ENCODE peak calls at places on chromosomes 4 and X, in four cellular contexts. One of them, this sample, is unnamed.
A peak's percentile ranks its signal among the peaks of the same experiment; 100 is the strongest.

GRCh38 chr4:151192556-151193235 is 84.3 kb upstream of the PRSS48 start:
- DNase-seq in K562: no peak
- DNase-seq in HepG2: no peak
- DNase-seq in GM12878: no peak
- DNase-seq in this sample: no peak

GRCh38 chrX:24424948-24425347 is 40.1 kb upstream of the PDK3 start:
- DNase-seq in K562: no peak
- DNase-seq in GM12878: no peak
- DNase-seq in HepG2: no peak
- DNase-seq in this sample: no peak

GRCh38 chrX:13028871-13029336 is 15.5 kb downstream of the FAM9C start:
- DNase-seq in GM12878: no peak
- DNase-seq in HepG2: peak; percentile 51
- DNase-seq in K562: no peak
- DNase-seq in this sample: no peak

GRCh38 chr4:27176881-27177280 is 316.2 kb downstream of the STIM2 start:
- DNase-seq in K562: no peak
- DNase-seq in HepG2: no peak
- DNase-seq in GM12878: no peak
- DNase-seq in this sample: no peak

GRCh38 chrX:106898462-106898861 is 4.7 kb downstream of the RIPPLY1 start:
- DNase-seq in GM12878: peak; percentile 16
- DNase-seq in HepG2: peak; percentile 80
- DNase-seq in K562: peak; percentile 12
- DNase-seq in this sample: no peak

GRCh38 chrX:69430730-69431129 is 73.4 kb upstream of the NALF2 start:
- DNase-seq in HepG2: no peak
- DNase-seq in K562: no peak
- DNase-seq in GM12878: no peak
- DNase-seq in this sample: no peak

GRCh38 chr4:81724925-81725329 is 253.2 kb upstream of the RASGEF1B start:
- DNase-seq in HepG2: peak; percentile 7
- DNase-seq in K562: peak; percentile 48
- DNase-seq in GM12878: peak; percentile 3
- DNase-seq in this sample: no peak

GRCh38 chr4:140150636-140150885 is 3.4 kb downstream of the MAML3 start:
- DNase-seq in GM12878: no peak
- DNase-seq in K562: no peak
- DNase-seq in HepG2: no peak
- DNase-seq in this sample: no peak

GRCh38 chrX:9431281-9431680 is 33.6 kb upstream of the TBL1X start:
- DNase-seq in HepG2: no peak
- DNase-seq in GM12878: no peak
- DNase-seq in K562: no peak
- DNase-seq in this sample: no peak

GRCh38 chr4:105786748-105787147 is 78.2 kb downstream of the GSTCD start:
- DNase-seq in K562: no peak
- DNase-seq in HepG2: no peak
- DNase-seq in GM12878: no peak
- DNase-seq in this sample: no peak

GRCh38 chr4:86089924-86090323 is 269.9 kb downstream of the MAPK10 start:
- DNase-seq in GM12878: no peak
- DNase-seq in K562: no peak
- DNase-seq in HepG2: no peak
- DNase-seq in this sample: no peak

GRCh38 chr4:109207060-109207459 is 95.4 kb downstream of the COL25A1 start:
- DNase-seq in GM12878: no peak
- DNase-seq in HepG2: no peak
- DNase-seq in K562: peak; percentile 13
- DNase-seq in this sample: no peak

GRCh38 chrX:103554687-103555417 is 30.5 kb upstream of the TCEAL4 start:
- DNase-seq in GM12878: no peak
- DNase-seq in K562: peak; percentile 54
- DNase-seq in HepG2: no peak
- DNase-seq in this sample: peak; percentile 78

GRCh38 chr4:3671571-3672464 is 94.4 kb upstream of the ADRA2C start:
- DNase-seq in GM12878: no peak
- DNase-seq in K562: no peak
- DNase-seq in HepG2: peak; percentile 69
- DNase-seq in this sample: no peak

GRCh38 chrX:13005671-13006473 is 31.0 kb downstream of the TMSB4X start:
- DNase-seq in GM12878: peak; percentile 89
- DNase-seq in K562: no peak
- DNase-seq in HepG2: no peak
- DNase-seq in this sample: no peak

GRCh38 chr4:140653718-140654515 is 85.2 kb upstream of the UCP1 start:
- DNase-seq in K562: no peak
- DNase-seq in HepG2: no peak
- DNase-seq in GM12878: no peak
- DNase-seq in this sample: no peak

GRCh38 chr4:5218376-5219069 is 167.2 kb downstream of the STK32B start:
- DNase-seq in HepG2: no peak
- DNase-seq in K562: no peak
- DNase-seq in GM12878: no peak
- DNase-seq in this sample: peak; percentile 26

GRCh38 chr4:56979674-56980073 is 978 bp downstream of the POLR2B start:
- DNase-seq in HepG2: peak; percentile 31
- DNase-seq in K562: no peak
- DNase-seq in GM12878: no peak
- DNase-seq in this sample: no peak

GRCh38 chr4:38868055-38868965 is 704 bp downstream of the FAM114A1 start:
- DNase-seq in K562: no peak
- DNase-seq in GM12878: no peak
- DNase-seq in HepG2: no peak
- DNase-seq in this sample: peak; percentile 26

GRCh38 chr4:41256740-41257256 is at the start of gene UCHL1:
- DNase-seq in GM12878: no peak
- DNase-seq in HepG2: no peak
- DNase-seq in K562: no peak
- DNase-seq in this sample: peak; percentile 96

GRCh38 chr4:2572076-2572475 is 35.6 kb downstream of the FAM193A start:
- DNase-seq in HepG2: no peak
- DNase-seq in GM12878: no peak
- DNase-seq in K562: no peak
- DNase-seq in this sample: no peak

GRCh38 chr4:71074452-71075299 is 81.2 kb downstream of the DCK start:
- DNase-seq in K562: no peak
- DNase-seq in GM12878: no peak
- DNase-seq in HepG2: no peak
- DNase-seq in this sample: no peak

GRCh38 chr4:6773106-6773505 is 9.4 kb upstream of the KIAA0232 start:
- DNase-seq in K562: no peak
- DNase-seq in GM12878: no peak
- DNase-seq in HepG2: no peak
- DNase-seq in this sample: no peak

GRCh38 chr4:103994059-103994458 is 274.3 kb upstream of the TACR3 start:
- DNase-seq in HepG2: peak; percentile 10
- DNase-seq in K562: no peak
- DNase-seq in GM12878: no peak
- DNase-seq in this sample: no peak

GRCh38 chrX:97490656-97491055 is 606.9 kb downstream of the RPA4 start:
- DNase-seq in GM12878: no peak
- DNase-seq in K562: no peak
- DNase-seq in HepG2: no peak
- DNase-seq in this sample: no peak

GRCh38 chr4:81836716-81837115 is 365.0 kb upstream of the RASGEF1B start:
- DNase-seq in HepG2: no peak
- DNase-seq in GM12878: no peak
- DNase-seq in K562: peak; percentile 21
- DNase-seq in this sample: no peak

GRCh38 chr4:124806403-124806802 is 93.9 kb upstream of the ANKRD50 start:
- DNase-seq in GM12878: no peak
- DNase-seq in K562: no peak
- DNase-seq in HepG2: no peak
- DNase-seq in this sample: no peak

GRCh38 chrX:9019151-9019550 is 14.8 kb downstream of the FAM9B start:
- DNase-seq in K562: no peak
- DNase-seq in HepG2: no peak
- DNase-seq in GM12878: no peak
- DNase-seq in this sample: no peak

GRCh38 chr4:176302283-176303275 is 17.2 kb upstream of the SPCS3 start:
- DNase-seq in HepG2: no peak
- DNase-seq in GM12878: no peak
- DNase-seq in K562: no peak
- DNase-seq in this sample: no peak

GRCh38 chrX:16671005-16671404 is 21.0 kb downstream of the S100G start:
- DNase-seq in K562: peak; percentile 42
- DNase-seq in HepG2: peak; percentile 5
- DNase-seq in GM12878: no peak
- DNase-seq in this sample: no peak

GRCh38 chr4:93814722-93815121 is 13.8 kb upstream of the ATOH1 start:
- DNase-seq in K562: no peak
- DNase-seq in HepG2: no peak
- DNase-seq in GM12878: no peak
- DNase-seq in this sample: no peak

GRCh38 chr4:189279188-189279587 is 661.5 kb upstream of the FRG1 start:
- DNase-seq in HepG2: no peak
- DNase-seq in GM12878: no peak
- DNase-seq in K562: no peak
- DNase-seq in this sample: no peak

GRCh38 chr4:59676389-59676788 is 1523.7 kb upstream of the ADGRL3 start:
- DNase-seq in GM12878: no peak
- DNase-seq in HepG2: no peak
- DNase-seq in K562: no peak
- DNase-seq in this sample: no peak

GRCh38 chr4:98433608-98434198 is 172.5 kb downstream of the RAP1GDS1 start:
- DNase-seq in HepG2: no peak
- DNase-seq in GM12878: no peak
- DNase-seq in K562: no peak
- DNase-seq in this sample: no peak

DNA sequence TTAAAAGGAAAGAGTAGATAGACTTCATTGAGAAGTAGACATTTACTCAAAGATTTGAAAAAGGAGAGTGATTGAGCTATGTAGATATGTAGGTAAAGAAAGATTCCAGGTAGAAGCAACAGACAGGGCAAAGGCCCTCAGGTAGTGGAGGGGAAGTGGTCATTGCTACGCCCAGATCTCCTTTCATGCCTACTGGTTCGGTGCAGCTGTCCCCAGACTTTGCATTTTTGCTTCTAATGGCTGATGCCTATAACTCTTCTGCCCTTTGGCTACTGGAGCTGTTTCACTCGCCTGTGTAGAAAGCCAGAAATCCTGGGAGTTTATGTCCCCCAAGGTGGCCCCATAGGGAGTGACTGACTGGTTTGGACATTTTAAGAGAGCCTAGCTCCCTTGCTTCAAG is 16.9 kb upstream of the ARMCX2 start:
- DNase-seq in K562: no peak
- DNase-seq in GM12878: no peak
- DNase-seq in HepG2: no peak
- DNase-seq in this sample: no peak
- TF ChIP-seq ETV6 in K562: no peak
- TF ChIP-seq ETV6 in GM12878: no peak
- TF ChIP-seq ETV6 in HepG2: no peak
- TF ChIP-seq ETV6 in this sample: no peak

GRCh38 chrX:94053575-94053974 is 379.6 kb downstream of the FAM133A start:
- DNase-seq in GM12878: no peak
- DNase-seq in K562: no peak
- DNase-seq in HepG2: no peak
- DNase-seq in this sample: no peak

GRCh38 chrX:94057385-94057784 is 383.4 kb downstream of the FAM133A start:
- DNase-seq in HepG2: no peak
- DNase-seq in GM12878: no peak
- DNase-seq in K562: no peak
- DNase-seq in this sample: no peak

DNA sequence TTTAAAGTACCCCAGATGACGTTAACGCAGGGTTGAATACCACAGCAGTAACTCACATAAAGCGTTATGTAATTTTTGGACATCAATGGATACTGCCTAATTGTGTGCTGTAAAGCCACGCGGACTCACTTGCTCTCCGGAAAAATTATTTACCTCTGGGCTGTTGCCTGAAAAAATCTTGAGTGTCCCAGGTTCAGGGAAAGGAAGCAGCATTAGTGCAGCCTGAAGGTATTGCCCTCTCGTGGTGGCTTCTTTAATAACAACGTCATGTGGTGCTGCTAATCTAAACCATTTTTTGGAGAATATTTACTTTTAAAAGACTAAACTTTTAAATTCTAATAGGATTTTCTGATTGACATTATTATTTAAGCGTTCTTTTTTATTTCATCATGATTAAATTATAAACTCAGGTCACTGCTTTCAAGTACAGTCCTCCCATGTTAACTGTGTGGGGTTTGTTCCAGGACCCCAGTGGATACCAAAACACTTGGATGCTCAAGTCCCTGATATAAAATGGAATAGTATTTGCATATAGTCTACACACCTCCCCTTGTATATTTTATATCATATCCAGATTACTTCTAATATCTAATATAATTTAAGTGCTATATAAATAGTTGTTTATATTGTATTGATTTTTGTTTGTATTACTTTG is 384.8 kb downstream of the FAM133A start:
- DNase-seq in HepG2: peak; percentile 3
- DNase-seq in GM12878: no peak
- DNase-seq in K562: peak; percentile 1
- DNase-seq in this sample: peak; percentile 14
- TF ChIP-seq CREB1 in HepG2: no peak
- TF ChIP-seq CREB1 in GM12878: no peak
- TF ChIP-seq CREB1 in K562: no peak
- TF ChIP-seq CREB1 in this sample: no peak

DNA sequence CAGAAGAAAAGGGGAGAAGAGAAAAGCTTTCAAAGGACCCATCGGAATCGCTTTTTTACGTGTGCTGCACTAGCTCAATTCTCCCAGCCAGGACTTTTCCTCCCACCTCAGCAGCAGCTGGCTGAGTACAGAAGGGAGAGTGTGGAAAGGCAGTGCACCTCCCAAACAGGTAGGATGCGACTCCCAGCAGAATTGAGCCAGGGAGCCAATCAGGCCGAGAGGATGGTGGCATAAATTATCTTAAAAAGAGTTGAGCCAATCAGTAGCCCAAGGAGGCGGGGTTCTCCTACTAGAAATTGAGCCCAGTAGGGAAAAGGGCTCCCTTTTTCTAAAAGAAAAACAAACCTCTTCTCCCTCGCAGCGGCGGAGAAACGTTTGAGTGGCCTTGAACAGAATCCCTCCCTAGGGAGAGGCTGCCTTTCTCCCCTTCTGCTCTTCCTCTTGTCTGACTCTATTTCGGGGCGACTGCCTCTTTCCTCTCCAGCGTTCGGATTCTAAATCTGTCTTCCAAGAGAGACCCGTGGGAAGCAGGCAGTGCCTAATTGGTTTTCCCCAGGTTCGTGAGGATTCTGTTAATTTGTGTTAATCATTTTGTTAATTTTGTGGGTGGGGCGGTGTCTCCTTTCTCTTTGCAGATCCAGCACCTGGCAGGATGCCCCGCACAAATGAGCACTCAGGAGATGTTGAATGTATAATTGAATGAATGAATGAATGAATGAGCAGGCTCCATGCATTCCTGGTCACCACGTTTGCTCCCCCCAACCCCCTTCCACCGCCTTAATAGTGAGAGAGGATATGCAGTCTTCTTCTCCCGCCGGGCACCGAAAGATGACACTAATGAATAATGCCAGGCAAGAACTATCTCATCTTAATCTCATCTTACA is at the start of gene GABRG1:
- DNase-seq in K562: no peak
- DNase-seq in GM12878: no peak
- DNase-seq in HepG2: no peak
- DNase-seq in this sample: peak; percentile 71
- TF ChIP-seq ETV6 in K562: no peak
- TF ChIP-seq ETV6 in GM12878: no peak
- TF ChIP-seq ETV6 in HepG2: no peak
- TF ChIP-seq ETV6 in this sample: no peak

GRCh38 chrX:3540105-3540504 is 173.3 kb downstream of the PRKX start:
- DNase-seq in HepG2: no peak
- DNase-seq in K562: no peak
- DNase-seq in GM12878: no peak
- DNase-seq in this sample: no peak
- TF ChIP-seq CREB1 in HepG2: no peak
- TF ChIP-seq CREB1 in K562: no peak
- TF ChIP-seq CREB1 in GM12878: no peak
- TF ChIP-seq CREB1 in this sample: no peak